ENCODE peak calls at places on chromosomes 7 and 10, in seven cellular contexts. M is HFFc6; C is stimulated activated CD8-positive, alpha-beta memory T cell treated with anti-CD3 and anti-CD28 coated beads, Interleukin-15, amount 100 ng/mL, for 24 hours; E is germinal center; V is nephron progenitor cell; H is caudate nucleus; W is WERI-Rb-1. T is an unnamed sample.

GRCh38 chr10:102314801-102315200 is 69.5 kb downstream of the GBF1 start:
- DNase-seq in M (no peak), C (no peak), E (no peak), V (no peak), H (no peak), W (no peak), T (no peak)

GRCh38 chr7:93046641-93047040 is 71.1 kb downstream of the SAMD9 start:
- DNase-seq in M (no peak), C (no peak), E (no peak), V (peak), H (no peak), W (no peak), T (no peak)

GRCh38 chr10:123266981-123267380 is 112.8 kb downstream of the BUB3 start:
- DNase-seq in M (no peak), C (no peak), E (no peak), V (no peak), H (no peak), W (no peak), T (no peak)

GRCh38 chr10:96560970-96561887 is 25.6 kb downstream of the TM9SF3 start:
- DNase-seq in M (no peak), C (no peak), E (no peak), V (no peak), H (no peak), W (no peak), T (no peak)

GRCh38 chr7:129993275-129993674 is 40.5 kb upstream of the UBE2H start:
- DNase-seq in M (peak), C (no peak), E (no peak), V (no peak), H (no peak), W (no peak), T (no peak)

GRCh38 chr10:86931872-86932271 is 25.5 kb downstream of the MMRN2 start:
- DNase-seq in M (peak), C (no peak), E (no peak), V (no peak), H (no peak), W (no peak), T (no peak)

GRCh38 chr7:66313913-66314568 is 108.9 kb downstream of the TPST1 start:
- DNase-seq in M (no peak), C (no peak), E (no peak), V (no peak), H (no peak), W (no peak), T (no peak)

GRCh38 chr7:105664816-105665525 is 83.7 kb upstream of the EFCAB10 start:
- DNase-seq in M (peak), C (no peak), E (no peak), V (no peak), H (no peak), W (peak), T (no peak)

GRCh38 chr10:117158297-117158696 is 20.2 kb upstream of the VAX1 start:
- DNase-seq in M (no peak), C (no peak), E (no peak), V (no peak), H (no peak), W (no peak), T (no peak)

GRCh38 chr10:99659868-99660366 is 608 bp downstream of the ENTPD7 start:
- DNase-seq in M (no peak), C (no peak), E (no peak), V (no peak), H (peak), W (no peak), T (no peak)

GRCh38 chr7:18520450-18521235 is 25.1 kb downstream of the HDAC9 start:
- DNase-seq in M (peak), C (no peak), E (no peak), V (no peak), H (no peak), W (no peak), T (no peak)

GRCh38 chr7:97298561-97298960 is 181.1 kb downstream of the SDHAF3 start:
- DNase-seq in M (no peak), C (no peak), E (no peak), V (no peak), H (no peak), W (no peak), T (no peak)

GRCh38 chr10:86958109-86958830 is at the start of gene SNCG:
- DNase-seq in M (no peak), C (no peak), E (no peak), V (peak), H (no peak), W (peak), T (peak)

GRCh38 chr7:156059374-156059773 is 247.1 kb upstream of the SHH start:
- DNase-seq in M (no peak), C (no peak), E (no peak), V (no peak), H (no peak), W (no peak), T (no peak)

GRCh38 chr7:37267251-37267650 is 181.4 kb downstream of the ELMO1 start:
- DNase-seq in M (no peak), C (no peak), E (no peak), V (no peak), H (no peak), W (no peak), T (no peak)

GRCh38 chr7:116736927-116737715 is 65.1 kb downstream of the MET start:
- DNase-seq in M (no peak), C (no peak), E (no peak), V (no peak), H (no peak), W (no peak), T (no peak)

GRCh38 chr7:156466955-156467625 is 173.5 kb upstream of the RNF32 start:
- DNase-seq in M (no peak), C (no peak), E (no peak), V (no peak), H (no peak), W (no peak), T (no peak)

GRCh38 chr10:108684431-108684830 is 1238.9 kb downstream of the XPNPEP1 start:
- DNase-seq in M (no peak), C (no peak), E (no peak), V (no peak), H (no peak), W (no peak), T (no peak)

GRCh38 chr10:12640026-12640425 is 290.7 kb downstream of the CAMK1D start:
- DNase-seq in M (no peak), C (no peak), E (no peak), V (no peak), H (no peak), W (no peak), T (no peak)

GRCh38 chr10:73601486-73601921 is 10.4 kb upstream of the USP54 start:
- DNase-seq in M (no peak), C (no peak), E (no peak), V (no peak), H (no peak), W (no peak), T (no peak)

GRCh38 chr10:43200538-43201390 is 62.5 kb downstream of the CSGALNACT2 start:
- DNase-seq in M (no peak), C (no peak), E (no peak), V (peak), H (no peak), W (peak), T (peak)

GRCh38 chr7:21413502-21413901 is 14.4 kb upstream of the SP4 start:
- DNase-seq in M (no peak), C (no peak), E (no peak), V (no peak), H (no peak), W (no peak), T (no peak)

GRCh38 chr7:126790763-126791162 is 462.0 kb downstream of the GRM8 start:
- DNase-seq in M (no peak), C (no peak), E (peak), V (no peak), H (no peak), W (no peak), T (no peak)

GRCh38 chr7:468681-469590 is 50.7 kb downstream of the PDGFA start:
- DNase-seq in M (peak), C (no peak), E (no peak), V (no peak), H (no peak), W (no peak), T (no peak)

GRCh38 chr7:24871765-24872164 is 108.2 kb downstream of the OSBPL3 start:
- DNase-seq in M (no peak), C (no peak), E (peak), V (no peak), H (no peak), W (no peak), T (no peak)

GRCh38 chr10:63264852-63265617 is 131.9 kb downstream of the NRBF2 start:
- DNase-seq in M (peak), C (no peak), E (no peak), V (peak), H (no peak), W (peak), T (no peak)

GRCh38 chr7:46011501-46011900 is 90.4 kb upstream of the IGFBP3 start:
- DNase-seq in M (no peak), C (no peak), E (no peak), V (no peak), H (no peak), W (no peak), T (no peak)

GRCh38 chr10:104256335-104257080 is 1.8 kb downstream of the GSTO1 start:
- DNase-seq in M (no peak), C (no peak), E (no peak), V (no peak), H (no peak), W (no peak), T (no peak)

GRCh38 chr10:132132391-132132841 is 54.3 kb upstream of the DPYSL4 start:
- DNase-seq in M (no peak), C (no peak), E (no peak), V (no peak), H (no peak), W (no peak), T (no peak)